ENCODE peak calls at places on chromosomes 11 and 22, in six cellular contexts. Q, V, W, M, C and K are unnamed samples.

GRCh38 chr22:28992565-28993326 is 68.9 kb downstream of the C22orf31 start:
- DNase-seq in Q (no peak), W (no peak), V (no peak), M (no peak), C (no peak), K (no peak)

GRCh38 chr11:7621090-7621489 is 52.2 kb downstream of the CYB5R2 start:
- DNase-seq in V (no peak), M (no peak), Q (no peak), C (no peak), W (no peak), K (no peak)

GRCh38 chr11:71452354-71453020 is 516 bp upstream of the NADSYN1 start:
- DNase-seq in W (no peak), C (no peak), Q (peak), V (peak), M (peak), K (peak)

GRCh38 chr22:21450320-21450831 is 16.8 kb upstream of the TMEM191C start:
- DNase-seq in W (no peak), M (no peak), V (no peak), C (no peak), Q (no peak), K (peak)

GRCh38 chr11:130612291-130612802 is 163.9 kb downstream of the ADAMTS15 start:
- DNase-seq in C (no peak), W (peak), Q (no peak), V (no peak), M (no peak), K (no peak)

GRCh38 chr11:61850687-61851086 is 22.6 kb downstream of the FADS2 start:
- DNase-seq in C (no peak), V (no peak), W (no peak), Q (no peak), M (no peak), K (no peak)

GRCh38 chr11:43067681-43068080 is 244.1 kb upstream of the API5 start:
- DNase-seq in V (no peak), C (no peak), Q (no peak), W (no peak), M (no peak), K (no peak)

GRCh38 chr11:85947431-85948272 is 92.5 kb downstream of the CCDC83 start:
- DNase-seq in V (no peak), M (peak), W (peak), Q (no peak), C (no peak), K (no peak)

GRCh38 chr11:67022961-67023956 is at the start of gene SYT12:
- DNase-seq in M (peak), Q (no peak), W (peak), V (no peak), C (no peak), K (no peak)

GRCh38 chr11:66909181-66909580 is 49.0 kb downstream of the PC start:
- DNase-seq in W (no peak), Q (no peak), C (no peak), V (no peak), M (no peak), K (no peak)

GRCh38 chr22:50226224-50227165 is 18.3 kb downstream of the TUBGCP6 start:
- DNase-seq in Q (no peak), W (no peak), V (no peak), M (no peak), C (no peak), K (no peak)

GRCh38 chr22:39928556-39929401 is 27.9 kb downstream of the GRAP2 start:
- DNase-seq in Q (no peak), C (no peak), V (no peak), M (no peak), W (no peak), K (no peak)

GRCh38 chr11:13140028-13140870 is 131.1 kb downstream of the RASSF10 start:
- DNase-seq in Q (peak), M (no peak), V (peak), C (no peak), W (peak), K (peak)

GRCh38 chr22:25403752-25404471 is 160.6 kb upstream of the GRK3 start:
- DNase-seq in W (no peak), C (no peak), M (no peak), Q (no peak), V (peak), K (peak)

GRCh38 chr22:49547751-49548239 is 279.9 kb downstream of the BRD1 start:
- DNase-seq in C (no peak), Q (no peak), M (no peak), W (no peak), V (no peak), K (no peak)

GRCh38 chr11:74739546-74740270 is 8.5 kb upstream of the CHRDL2 start:
- DNase-seq in M (peak), W (peak), V (peak), C (no peak), Q (peak), K (peak)